ENCODE peak calls at places on chromosomes 4 and X, in five cellular contexts. One of them, this sample, is unnamed.

GRCh38 chrX:154529206-154529612 is 13.2 kb upstream of the FAM3A start:
- DNase-seq in fibroblast of pulmonary artery: peak
- DNase-seq in body of pancreas: no peak
- DNase-seq in AG04449: no peak
- DNase-seq in left ventricle myocardium inferior: no peak
- DNase-seq in this sample: peak

GRCh38 chrX:109384569-109385174 is 97.2 kb downstream of the GUCY2F start:
- DNase-seq in fibroblast of pulmonary artery: peak
- DNase-seq in body of pancreas: no peak
- DNase-seq in AG04449: no peak
- DNase-seq in left ventricle myocardium inferior: no peak
- DNase-seq in this sample: no peak

GRCh38 chr4:40199999-40200880 is 3.4 kb downstream of the RHOH start:
- DNase-seq in fibroblast of pulmonary artery: no peak
- DNase-seq in body of pancreas: no peak
- DNase-seq in AG04449: no peak
- DNase-seq in left ventricle myocardium inferior: no peak
- DNase-seq in this sample: no peak

GRCh38 chr4:112370466-112370865 is 73.3 kb downstream of the ALPK1 start:
- DNase-seq in fibroblast of pulmonary artery: peak
- DNase-seq in body of pancreas: no peak
- DNase-seq in AG04449: no peak
- DNase-seq in left ventricle myocardium inferior: no peak
- DNase-seq in this sample: no peak

GRCh38 chrX:140389331-140389730 is 115.5 kb downstream of the SOX3 start:
- DNase-seq in fibroblast of pulmonary artery: no peak
- DNase-seq in body of pancreas: peak
- DNase-seq in AG04449: no peak
- DNase-seq in left ventricle myocardium inferior: no peak
- DNase-seq in this sample: no peak

GRCh38 chr4:152522754-152523153 is 13.1 kb downstream of the FBXW7 start:
- DNase-seq in fibroblast of pulmonary artery: no peak
- DNase-seq in body of pancreas: no peak
- DNase-seq in AG04449: no peak
- DNase-seq in left ventricle myocardium inferior: no peak
- DNase-seq in this sample: no peak

GRCh38 chr4:120731561-120731960 is 191.0 kb downstream of the PRDM5 start:
- DNase-seq in fibroblast of pulmonary artery: peak
- DNase-seq in body of pancreas: no peak
- DNase-seq in AG04449: no peak
- DNase-seq in left ventricle myocardium inferior: no peak
- DNase-seq in this sample: no peak

GRCh38 chr4:41360911-41361830 is 104.4 kb downstream of the UCHL1 start:
- DNase-seq in fibroblast of pulmonary artery: peak
- DNase-seq in body of pancreas: peak
- DNase-seq in AG04449: no peak
- DNase-seq in left ventricle myocardium inferior: peak
- DNase-seq in this sample: peak

GRCh38 chrX:34288782-34289181 is 156.7 kb upstream of the FAM47A start:
- DNase-seq in fibroblast of pulmonary artery: peak
- DNase-seq in body of pancreas: no peak
- DNase-seq in AG04449: no peak
- DNase-seq in left ventricle myocardium inferior: no peak
- DNase-seq in this sample: no peak

GRCh38 chrX:137563681-137564651 is 2.0 kb upstream of the ZIC3 start:
- DNase-seq in fibroblast of pulmonary artery: no peak
- DNase-seq in body of pancreas: no peak
- DNase-seq in AG04449: no peak
- DNase-seq in left ventricle myocardium inferior: no peak
- DNase-seq in this sample: no peak

GRCh38 chr4:6383019-6383404 is 89.4 kb downstream of the PPP2R2C start:
- DNase-seq in fibroblast of pulmonary artery: no peak
- DNase-seq in body of pancreas: no peak
- DNase-seq in AG04449: no peak
- DNase-seq in left ventricle myocardium inferior: no peak
- DNase-seq in this sample: no peak

GRCh38 chr4:168619266-168619631 is 122.4 kb downstream of the PALLD start:
- DNase-seq in fibroblast of pulmonary artery: no peak
- DNase-seq in body of pancreas: no peak
- DNase-seq in AG04449: no peak
- DNase-seq in left ventricle myocardium inferior: no peak
- DNase-seq in this sample: peak

GRCh38 chr4:113707013-113707412 is 54.5 kb downstream of the CAMK2D start:
- DNase-seq in fibroblast of pulmonary artery: peak
- DNase-seq in body of pancreas: no peak
- DNase-seq in AG04449: no peak
- DNase-seq in left ventricle myocardium inferior: no peak
- DNase-seq in this sample: no peak

GRCh38 chr4:101941816-101942358 is 151.4 kb downstream of the BANK1 start:
- DNase-seq in fibroblast of pulmonary artery: no peak
- DNase-seq in body of pancreas: no peak
- DNase-seq in AG04449: no peak
- DNase-seq in left ventricle myocardium inferior: no peak
- DNase-seq in this sample: no peak

GRCh38 chr4:44150091-44150576 is 298.5 kb downstream of the KCTD8 start:
- DNase-seq in fibroblast of pulmonary artery: peak
- DNase-seq in body of pancreas: no peak
- DNase-seq in AG04449: no peak
- DNase-seq in left ventricle myocardium inferior: no peak
- DNase-seq in this sample: no peak

GRCh38 chr4:98612318-98613250 is 45.8 kb downstream of the TSPAN5 start:
- DNase-seq in fibroblast of pulmonary artery: no peak
- DNase-seq in body of pancreas: no peak
- DNase-seq in AG04449: no peak
- DNase-seq in left ventricle myocardium inferior: no peak
- DNase-seq in this sample: no peak

GRCh38 chr4:7393491-7394183 is 41.1 kb downstream of the PSAPL1 start:
- DNase-seq in fibroblast of pulmonary artery: no peak
- DNase-seq in body of pancreas: no peak
- DNase-seq in AG04449: no peak
- DNase-seq in left ventricle myocardium inferior: no peak
- DNase-seq in this sample: no peak

GRCh38 chr4:137387924-137388323 is 144.4 kb downstream of the PCDH18 start:
- DNase-seq in fibroblast of pulmonary artery: peak
- DNase-seq in body of pancreas: no peak
- DNase-seq in AG04449: peak
- DNase-seq in left ventricle myocardium inferior: no peak
- DNase-seq in this sample: no peak

GRCh38 chr4:88843067-88843723 is 145.6 kb upstream of the NAP1L5 start:
- DNase-seq in fibroblast of pulmonary artery: no peak
- DNase-seq in body of pancreas: peak
- DNase-seq in AG04449: no peak
- DNase-seq in left ventricle myocardium inferior: no peak
- DNase-seq in this sample: no peak

GRCh38 chr4:51843309-51844156 is 580 bp downstream of the DCUN1D4 start:
- DNase-seq in fibroblast of pulmonary artery: peak
- DNase-seq in body of pancreas: peak
- DNase-seq in AG04449: no peak
- DNase-seq in left ventricle myocardium inferior: peak
- DNase-seq in this sample: no peak

GRCh38 chr4:73698217-73698616 is 42.2 kb upstream of the CXCL8 start:
- DNase-seq in fibroblast of pulmonary artery: peak
- DNase-seq in body of pancreas: no peak
- DNase-seq in AG04449: no peak
- DNase-seq in left ventricle myocardium inferior: no peak
- DNase-seq in this sample: peak

GRCh38 chrX:4825550-4825949 is 1112.1 kb upstream of the PRKX start:
- DNase-seq in fibroblast of pulmonary artery: no peak
- DNase-seq in body of pancreas: no peak
- DNase-seq in AG04449: no peak
- DNase-seq in left ventricle myocardium inferior: no peak
- DNase-seq in this sample: no peak

GRCh38 chrX:42176790-42177189 is 253.4 kb upstream of the CASK start:
- DNase-seq in fibroblast of pulmonary artery: no peak
- DNase-seq in body of pancreas: peak
- DNase-seq in AG04449: no peak
- DNase-seq in left ventricle myocardium inferior: no peak
- DNase-seq in this sample: no peak

GRCh38 chr4:155403886-155404285 is 27.1 kb upstream of the MAP9 start:
- DNase-seq in fibroblast of pulmonary artery: peak
- DNase-seq in body of pancreas: no peak
- DNase-seq in AG04449: no peak
- DNase-seq in left ventricle myocardium inferior: no peak
- DNase-seq in this sample: no peak

DNA sequence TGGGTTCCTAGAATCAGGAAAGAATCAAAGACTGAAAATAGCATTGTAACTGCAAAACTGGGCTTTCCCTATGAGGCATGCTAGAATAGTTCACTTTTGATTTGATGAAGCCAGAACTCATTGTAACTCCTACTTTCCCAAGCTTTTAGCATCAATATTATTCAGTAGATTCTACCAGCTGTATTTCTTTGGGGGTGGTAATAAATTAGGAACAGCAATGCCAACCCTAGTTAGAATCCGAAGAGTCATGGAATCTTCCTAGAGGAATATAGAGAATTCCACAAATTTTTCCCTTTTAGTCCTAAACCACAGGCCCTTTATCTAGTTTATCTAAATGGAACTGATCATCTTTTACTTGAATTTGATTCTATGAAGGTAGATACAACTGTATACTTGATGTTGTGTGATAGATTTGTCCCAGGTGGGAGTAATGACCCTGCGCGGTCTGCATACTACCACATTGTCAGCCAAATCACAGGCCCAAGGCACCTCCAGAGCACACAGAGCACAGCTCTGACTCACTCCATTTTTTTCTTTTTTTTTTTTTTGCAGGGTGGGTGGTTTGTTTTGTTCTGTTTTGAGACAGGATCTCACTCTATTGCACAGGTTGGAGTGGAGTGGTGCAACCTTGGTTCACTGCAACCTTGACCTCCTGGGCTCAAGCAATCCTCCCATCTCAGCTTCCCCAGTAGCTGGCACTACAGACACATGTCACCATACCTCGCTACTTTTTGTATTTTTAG is 66.6 kb downstream of the EDNRA start:
- DNase-seq in fibroblast of pulmonary artery: peak
- DNase-seq in body of pancreas: no peak
- DNase-seq in AG04449: no peak
- DNase-seq in left ventricle myocardium inferior: no peak
- DNase-seq in this sample: no peak
- TF ChIP-seq CTCF in fibroblast of pulmonary artery: no peak
- TF ChIP-seq CTCF in body of pancreas: no peak
- TF ChIP-seq CTCF in AG04449: no peak
- TF ChIP-seq CTCF in left ventricle myocardium inferior: no peak
- TF ChIP-seq CTCF in this sample: no peak

DNA sequence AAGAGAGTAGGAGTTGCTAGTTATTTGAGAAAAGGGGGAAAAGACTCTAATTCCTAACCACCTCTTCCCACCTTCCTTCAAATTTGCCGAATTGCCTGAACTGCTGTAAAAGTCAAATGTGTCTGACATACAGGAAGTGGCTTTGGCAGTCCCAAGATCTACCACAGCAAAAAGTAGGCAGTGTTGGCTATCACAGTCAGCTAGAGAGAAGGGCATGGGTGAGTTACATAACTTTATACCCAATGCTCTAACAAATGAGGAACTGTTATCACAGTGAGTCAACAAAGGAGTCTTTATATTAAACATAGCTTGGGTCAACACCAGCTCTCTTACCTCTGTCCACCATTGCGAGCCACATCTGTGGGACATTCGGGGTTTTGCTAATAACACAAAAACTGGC is 2.4 kb upstream of the MBNL3 start:
- DNase-seq in fibroblast of pulmonary artery: no peak
- DNase-seq in body of pancreas: peak
- DNase-seq in AG04449: no peak
- DNase-seq in left ventricle myocardium inferior: no peak
- DNase-seq in this sample: peak
- TF ChIP-seq CTCF in fibroblast of pulmonary artery: no peak
- TF ChIP-seq CTCF in body of pancreas: peak
- TF ChIP-seq CTCF in AG04449: no peak
- TF ChIP-seq CTCF in left ventricle myocardium inferior: no peak
- TF ChIP-seq CTCF in this sample: peak

GRCh38 chr4:118954246-118954645 is 65.6 kb downstream of the SYNPO2 start:
- DNase-seq in fibroblast of pulmonary artery: peak
- DNase-seq in body of pancreas: no peak
- DNase-seq in AG04449: no peak
- DNase-seq in left ventricle myocardium inferior: no peak
- DNase-seq in this sample: no peak
- TF ChIP-seq CTCF in fibroblast of pulmonary artery: peak
- TF ChIP-seq CTCF in body of pancreas: no peak
- TF ChIP-seq CTCF in AG04449: peak
- TF ChIP-seq CTCF in left ventricle myocardium inferior: peak
- TF ChIP-seq CTCF in this sample: no peak

GRCh38 chr4:9703391-9703790 is 78.0 kb upstream of the DRD5 start:
- DNase-seq in fibroblast of pulmonary artery: peak
- DNase-seq in body of pancreas: peak
- DNase-seq in AG04449: no peak
- DNase-seq in left ventricle myocardium inferior: peak
- DNase-seq in this sample: peak
- TF ChIP-seq CTCF in fibroblast of pulmonary artery: peak
- TF ChIP-seq CTCF in body of pancreas: peak
- TF ChIP-seq CTCF in AG04449: no peak
- TF ChIP-seq CTCF in left ventricle myocardium inferior: peak
- TF ChIP-seq CTCF in this sample: peak

DNA sequence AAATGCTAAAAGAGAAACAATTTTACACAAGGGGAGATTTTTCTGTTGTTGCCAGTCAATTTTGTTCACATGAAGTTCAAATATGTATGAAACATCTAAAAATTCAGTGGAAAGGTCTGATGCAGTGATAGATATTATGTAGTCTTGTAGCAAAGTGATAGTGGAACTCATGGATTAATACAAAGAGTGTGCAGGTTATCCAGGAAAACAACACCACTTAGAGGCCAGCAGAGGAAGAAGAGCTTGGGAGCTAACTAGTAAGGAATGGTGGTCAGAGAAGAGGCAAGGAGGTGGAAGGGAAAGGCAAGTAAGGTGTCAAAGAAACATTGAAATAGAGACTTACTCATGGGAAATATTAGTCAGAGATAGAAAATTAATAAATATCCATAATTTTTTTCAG is 395.6 kb downstream of the MAPK10 start:
- DNase-seq in fibroblast of pulmonary artery: peak
- DNase-seq in body of pancreas: no peak
- DNase-seq in AG04449: no peak
- DNase-seq in left ventricle myocardium inferior: no peak
- DNase-seq in this sample: no peak
- TF ChIP-seq CTCF in fibroblast of pulmonary artery: peak
- TF ChIP-seq CTCF in body of pancreas: no peak
- TF ChIP-seq CTCF in AG04449: no peak
- TF ChIP-seq CTCF in left ventricle myocardium inferior: peak
- TF ChIP-seq CTCF in this sample: no peak

GRCh38 chrX:106220177-106220576 is 52.1 kb downstream of the PWWP3B start:
- DNase-seq in fibroblast of pulmonary artery: peak
- DNase-seq in body of pancreas: no peak
- DNase-seq in AG04449: no peak
- DNase-seq in left ventricle myocardium inferior: no peak
- DNase-seq in this sample: no peak
- TF ChIP-seq CTCF in fibroblast of pulmonary artery: peak
- TF ChIP-seq CTCF in body of pancreas: peak
- TF ChIP-seq CTCF in AG04449: no peak
- TF ChIP-seq CTCF in left ventricle myocardium inferior: peak
- TF ChIP-seq CTCF in this sample: peak

This sample was measured in PC-9.